ENCODE peak calls at places on chromosome 14, in six cellular contexts. W is germinal center, I is substantia nigra, R is GM13976, E is cardiac muscle cell, P is GM12864. D is an unnamed sample.

GRCh38 chr14:32560213-32560857 is 231.2 kb downstream of the AKAP6 start:
- DNase-seq in W (peak), I (peak), R (peak), E (peak), P (peak), D (no peak)

GRCh38 chr14:74861734-74862090 is 14.2 kb downstream of the PROX2 start:
- DNase-seq in W (no peak), I (no peak), R (no peak), E (no peak), P (no peak), D (no peak)

GRCh38 chr14:68841030-68841809 is 48.4 kb upstream of the ZFP36L1 start:
- DNase-seq in W (no peak), I (no peak), R (no peak), E (no peak), P (no peak), D (no peak)

GRCh38 chr14:68191567-68192321 is 372.2 kb downstream of the RAD51B start:
- DNase-seq in W (no peak), I (no peak), R (no peak), E (no peak), P (no peak), D (no peak)

GRCh38 chr14:104665663-104666522 is 23.5 kb upstream of the INF2 start:
- DNase-seq in W (peak), I (peak), R (no peak), E (no peak), P (no peak), D (peak)

GRCh38 chr14:95361373-95362179 is 41.9 kb upstream of the CLMN start:
- DNase-seq in W (peak), I (no peak), R (peak), E (no peak), P (peak), D (no peak)

GRCh38 chr14:100674428-100674827 is 52.3 kb upstream of the DLK1 start:
- DNase-seq in W (no peak), I (no peak), R (no peak), E (no peak), P (no peak), D (no peak)

GRCh38 chr14:81446279-81447007 is 46.3 kb upstream of the STON2 start:
- DNase-seq in W (no peak), I (no peak), R (no peak), E (no peak), P (no peak), D (no peak)

GRCh38 chr14:33909380-33910084 is 41.3 kb downstream of the EGLN3 start:
- DNase-seq in W (no peak), I (no peak), R (no peak), E (no peak), P (no peak), D (no peak)

GRCh38 chr14:21940887-21941855 is 267.6 kb upstream of the OR4E1 start:
- DNase-seq in W (peak), I (no peak), R (no peak), E (peak), P (no peak), D (peak)

GRCh38 chr14:27668531-27668930 is 1070.7 kb upstream of the NOVA1 start:
- DNase-seq in W (no peak), I (no peak), R (no peak), E (no peak), P (no peak), D (no peak)

GRCh38 chr14:38994721-38995120 is 108.3 kb downstream of the SEC23A start:
- DNase-seq in W (no peak), I (no peak), R (no peak), E (no peak), P (no peak), D (no peak)

GRCh38 chr14:97976861-97977260 is 1179.7 kb downstream of the VRK1 start:
- DNase-seq in W (no peak), I (no peak), R (no peak), E (no peak), P (no peak), D (no peak)

GRCh38 chr14:31197671-31198070 is 9.9 kb downstream of the HECTD1 start:
- DNase-seq in W (no peak), I (no peak), R (no peak), E (no peak), P (no peak), D (no peak)

GRCh38 chr14:55084648-55085441 is 33.4 kb downstream of the MAPK1IP1L start:
- DNase-seq in W (no peak), I (no peak), R (no peak), E (no peak), P (no peak), D (no peak)

GRCh38 chr14:80629606-80630005 is 311.9 kb downstream of the CEP128 start:
- DNase-seq in W (no peak), I (no peak), R (no peak), E (no peak), P (no peak), D (no peak)

GRCh38 chr14:60482743-60483142 is 3.1 kb downstream of the C14orf39 start:
- DNase-seq in W (no peak), I (no peak), R (no peak), E (no peak), P (no peak), D (no peak)

GRCh38 chr14:102917469-102918211 is 4.8 kb upstream of the AMN start:
- DNase-seq in W (peak), I (no peak), R (peak), E (peak), P (no peak), D (peak)

GRCh38 chr14:27730204-27730603 is 1036.4 kb upstream of the FOXG1 start:
- DNase-seq in W (no peak), I (no peak), R (no peak), E (no peak), P (no peak), D (no peak)

GRCh38 chr14:40796168-40796567 is 810.5 kb upstream of the LRFN5 start:
- DNase-seq in W (no peak), I (no peak), R (no peak), E (no peak), P (no peak), D (no peak)

GRCh38 chr14:75422169-75422568 is 5.7 kb upstream of the JDP2 start:
- DNase-seq in W (no peak), I (no peak), R (no peak), E (no peak), P (no peak), D (no peak)

GRCh38 chr14:99524804-99525698 is 43.8 kb downstream of the CCNK start:
- DNase-seq in W (no peak), I (no peak), R (no peak), E (peak), P (no peak), D (peak)

GRCh38 chr14:56341766-56342418 is 223.7 kb downstream of the PELI2 start:
- DNase-seq in W (no peak), I (no peak), R (no peak), E (no peak), P (no peak), D (no peak)

GRCh38 chr14:88849717-88850116 is 25.3 kb downstream of the TTC8 start:
- DNase-seq in W (no peak), I (no peak), R (no peak), E (no peak), P (no peak), D (no peak)

GRCh38 chr14:36524874-36525745 is 5.1 kb upstream of the NKX2-1 start:
- DNase-seq in W (no peak), I (no peak), R (peak), E (peak), P (no peak), D (no peak)

GRCh38 chr14:75431011-75431410 is 3.2 kb downstream of the JDP2 start:
- DNase-seq in W (no peak), I (no peak), R (no peak), E (no peak), P (no peak), D (no peak)

GRCh38 chr14:92646952-92647461 is 101.4 kb downstream of the LGMN start:
- DNase-seq in W (no peak), I (no peak), R (no peak), E (peak), P (no peak), D (no peak)

GRCh38 chr14:23729720-23730387 is 93.7 kb downstream of the DHRS2 start:
- DNase-seq in W (no peak), I (no peak), R (no peak), E (no peak), P (no peak), D (no peak)

GRCh38 chr14:74653386-74654138 is 41.5 kb upstream of the LTBP2 start:
- DNase-seq in W (no peak), I (peak), R (no peak), E (no peak), P (no peak), D (no peak)

GRCh38 chr14:56751471-56751870 is 58.8 kb downstream of the OTX2 start:
- DNase-seq in W (no peak), I (no peak), R (no peak), E (no peak), P (no peak), D (no peak)

GRCh38 chr14:53295985-53296582 is 143.0 kb upstream of the DDHD1 start:
- DNase-seq in W (peak), I (no peak), R (peak), E (peak), P (peak), D (peak)

GRCh38 chr14:33201116-33201515 is 262.4 kb downstream of the NPAS3 start:
- DNase-seq in W (no peak), I (no peak), R (no peak), E (no peak), P (no peak), D (no peak)

GRCh38 chr14:39592390-39592789 is 160.2 kb upstream of the FBXO33 start:
- DNase-seq in W (no peak), I (no peak), R (no peak), E (no peak), P (no peak), D (no peak)

GRCh38 chr14:103659631-103660030 is 30.6 kb downstream of the KLC1 start:
- DNase-seq in W (no peak), I (no peak), R (no peak), E (no peak), P (no peak), D (no peak)

GRCh38 chr14:50920482-50921225 is 23.6 kb downstream of the PYGL start:
- DNase-seq in W (no peak), I (no peak), R (no peak), E (peak), P (no peak), D (no peak)

GRCh38 chr14:103732868-103733626 is 17.4 kb downstream of the ZFYVE21 start:
- DNase-seq in W (no peak), I (no peak), R (no peak), E (no peak), P (no peak), D (no peak)